ENCODE peak calls at places on chromosomes 16 and 17, in five cellular contexts. R, S, Z, F and Y are unnamed samples.

GRCh38 chr17:31250229-31250628 is 46.8 kb downstream of the OMG start:
- DNase-seq in R (no peak), F (no peak), Z (no peak), S (no peak), Y (no peak)

GRCh38 chr16:66427036-66427446 is at the start of gene BEAN1:
- DNase-seq in R (no peak), F (peak), S (peak), Z (peak), Y (peak)

GRCh38 chr16:51851111-51851510 is 695.8 kb downstream of the TOX3 start:
- DNase-seq in S (no peak), Z (no peak), R (no peak), F (no peak), Y (no peak)

GRCh38 chr16:19559242-19559910 is 3.9 kb downstream of the VPS35L start:
- DNase-seq in S (peak), Z (no peak), R (no peak), F (no peak), Y (no peak)

GRCh38 chr16:49924078-49924477 is 68.2 kb upstream of the ZNF423 start:
- DNase-seq in Z (no peak), R (no peak), S (peak), F (no peak), Y (no peak)

GRCh38 chr16:56136256-56136655 is 55.0 kb upstream of the GNAO1 start:
- DNase-seq in R (no peak), F (no peak), S (no peak), Z (no peak), Y (no peak)

GRCh38 chr16:14501331-14502255 is 128.5 kb downstream of the PARN start:
- DNase-seq in S (peak), R (peak), Z (peak), F (no peak), Y (no peak)

GRCh38 chr16:55498101-55498500 is 10.8 kb upstream of the LPCAT2 start:
- DNase-seq in F (no peak), Z (no peak), S (no peak), R (no peak), Y (no peak)

GRCh38 chr17:28394717-28395116 is 11.3 kb downstream of the SLC46A1 start:
- DNase-seq in F (no peak), R (no peak), Z (no peak), S (no peak), Y (no peak)

GRCh38 chr16:88530858-88531203 is 39.4 kb upstream of the ZC3H18 start:
- DNase-seq in F (no peak), S (no peak), Z (no peak), R (no peak), Y (no peak)

GRCh38 chr17:65674246-65675045 is 113.0 kb upstream of the AXIN2 start:
- DNase-seq in S (no peak), F (no peak), R (no peak), Z (no peak), Y (no peak)

GRCh38 chr17:33342025-33342424 is 48.9 kb upstream of the ASIC2 start:
- DNase-seq in R (no peak), S (no peak), F (no peak), Z (no peak), Y (no peak)

GRCh38 chr17:1123397-1124237 is 56.2 kb downstream of the ABR start:
- DNase-seq in F (no peak), Z (no peak), R (no peak), S (peak), Y (no peak)

GRCh38 chr17:70622382-70623260 is 453.3 kb downstream of the KCNJ2 start:
- DNase-seq in R (peak), Z (no peak), F (peak), S (peak), Y (peak)

GRCh38 chr17:19555746-19556145 is 22.1 kb downstream of the SLC47A1 start:
- DNase-seq in S (no peak), Z (no peak), F (no peak), R (no peak), Y (no peak)

GRCh38 chr16:89442588-89442987 is 47.8 kb downstream of the ANKRD11 start:
- DNase-seq in R (no peak), S (no peak), F (no peak), Z (no peak), Y (no peak)

GRCh38 chr16:72042157-72042660 is 12.1 kb upstream of the HP start:
- DNase-seq in Z (no peak), R (no peak), S (no peak), F (no peak), Y (no peak)

GRCh38 chr17:1762906-1763829 is 1.3 kb downstream of the SERPINF1 start:
- DNase-seq in S (peak), R (no peak), Z (no peak), F (no peak), Y (peak)

GRCh38 chr17:8064590-8065019 is 22.9 kb downstream of the ALOX12B start:
- DNase-seq in Z (no peak), S (no peak), R (no peak), F (no peak), Y (no peak)

GRCh38 chr16:58027341-58028167 is 2.0 kb downstream of the MMP15 start:
- DNase-seq in R (peak), S (peak), F (no peak), Z (no peak), Y (no peak)

GRCh38 chr16:24011237-24011636 is 175.5 kb downstream of the PRKCB start:
- DNase-seq in S (no peak), R (peak), F (no peak), Z (no peak), Y (no peak)

GRCh38 chr17:32936894-32937500 is 9.0 kb downstream of the TMEM98 start:
- DNase-seq in F (peak), R (peak), S (peak), Z (peak), Y (peak)

GRCh38 chr17:60679287-60679686 is 1.6 kb downstream of the BCAS3 start:
- DNase-seq in Z (no peak), S (no peak), F (no peak), R (no peak), Y (no peak)

GRCh38 chr17:60677308-60678117 is at the start of gene BCAS3:
- DNase-seq in S (peak), Z (peak), R (peak), F (peak), Y (peak)

GRCh38 chr17:60675997-60676396 is 1.7 kb upstream of the BCAS3 start:
- DNase-seq in R (no peak), F (no peak), S (no peak), Z (no peak), Y (no peak)

GRCh38 chr17:60676758-60677307 is 818 bp upstream of the BCAS3 start:
- DNase-seq in F (no peak), Z (no peak), R (no peak), S (peak), Y (no peak)

DNA sequence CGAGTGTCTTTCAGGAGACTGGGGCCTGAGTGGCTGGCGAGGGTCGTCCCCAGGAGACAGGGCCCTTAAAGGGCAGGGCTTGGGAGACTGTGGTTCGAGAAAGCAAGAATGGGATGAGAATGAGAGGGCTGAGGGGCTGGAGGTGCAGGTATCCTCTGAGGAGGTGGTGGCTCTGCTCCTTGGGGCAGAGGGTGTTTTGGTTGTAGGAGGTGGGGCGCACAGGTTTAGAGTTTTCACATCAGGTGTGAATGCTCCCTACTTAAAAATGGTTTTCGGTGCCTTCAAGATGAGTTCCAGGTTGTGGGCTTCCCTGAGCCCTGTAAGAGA is 430 bp downstream of the BCAS3 start:
- DNase-seq in R (no peak), F (no peak), Z (no peak), S (no peak), Y (no peak)
- TF ChIP-seq CTCF in R (no peak), F (no peak), Z (no peak), S (no peak), Y (no peak)

GRCh38 chr16:27945233-27945975 is 118.1 kb downstream of the GSG1L start:
- DNase-seq in Z (no peak), R (no peak), F (no peak), S (peak), Y (no peak)
- TF ChIP-seq CTCF in Z (no peak), R (no peak), F (no peak), S (no peak), Y (no peak)

GRCh38 chr17:6425407-6425806 is 9.5 kb downstream of the AIPL1 start:
- DNase-seq in F (no peak), Z (no peak), R (no peak), S (no peak), Y (no peak)

GRCh38 chr17:6426356-6427101 is 8.4 kb downstream of the AIPL1 start:
- DNase-seq in S (no peak), R (no peak), F (no peak), Z (no peak), Y (no peak)

GRCh38 chr17:6429266-6429665 is 5.7 kb downstream of the AIPL1 start:
- DNase-seq in S (no peak), R (no peak), Z (no peak), F (no peak), Y (no peak)

GRCh38 chr17:6428207-6428965 is 6.5 kb downstream of the AIPL1 start:
- DNase-seq in R (no peak), S (no peak), Z (no peak), F (no peak), Y (no peak)

DNA sequence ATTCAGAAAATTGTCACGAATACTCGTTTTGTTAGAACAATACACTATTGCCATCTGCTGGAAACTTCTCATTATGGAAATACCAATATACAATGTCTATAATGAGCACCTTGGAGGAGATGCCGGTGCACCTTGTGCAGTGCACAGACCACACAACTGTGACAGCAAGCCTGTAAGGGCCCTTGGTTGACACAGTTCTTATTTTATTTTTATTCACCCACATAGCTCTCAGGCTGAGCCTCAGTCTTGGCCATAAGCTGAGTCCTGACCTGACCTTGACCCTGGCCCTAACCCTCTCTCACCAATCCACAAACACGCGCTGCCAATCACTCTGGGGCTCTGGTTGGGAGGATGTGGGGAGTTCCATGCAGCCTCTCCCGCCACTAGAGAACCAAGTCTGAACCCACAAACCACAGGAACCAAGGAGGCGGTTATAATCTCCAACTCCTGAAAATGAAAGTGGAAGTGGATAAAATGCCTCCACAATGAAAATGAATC is 7.6 kb downstream of the AIPL1 start:
- DNase-seq in Z (no peak), R (no peak), F (no peak), S (no peak), Y (no peak)
- TF ChIP-seq CTCF in Z (no peak), R (no peak), F (no peak), S (no peak), Y (no peak)

GRCh38 chr17:36918260-36918691 is 19.0 kb upstream of the LHX1 start:
- DNase-seq in Z (no peak), S (peak), R (no peak), F (no peak), Y (no peak)
- TF ChIP-seq CTCF in Z (no peak), S (no peak), R (no peak), F (no peak), Y (no peak)

DNA sequence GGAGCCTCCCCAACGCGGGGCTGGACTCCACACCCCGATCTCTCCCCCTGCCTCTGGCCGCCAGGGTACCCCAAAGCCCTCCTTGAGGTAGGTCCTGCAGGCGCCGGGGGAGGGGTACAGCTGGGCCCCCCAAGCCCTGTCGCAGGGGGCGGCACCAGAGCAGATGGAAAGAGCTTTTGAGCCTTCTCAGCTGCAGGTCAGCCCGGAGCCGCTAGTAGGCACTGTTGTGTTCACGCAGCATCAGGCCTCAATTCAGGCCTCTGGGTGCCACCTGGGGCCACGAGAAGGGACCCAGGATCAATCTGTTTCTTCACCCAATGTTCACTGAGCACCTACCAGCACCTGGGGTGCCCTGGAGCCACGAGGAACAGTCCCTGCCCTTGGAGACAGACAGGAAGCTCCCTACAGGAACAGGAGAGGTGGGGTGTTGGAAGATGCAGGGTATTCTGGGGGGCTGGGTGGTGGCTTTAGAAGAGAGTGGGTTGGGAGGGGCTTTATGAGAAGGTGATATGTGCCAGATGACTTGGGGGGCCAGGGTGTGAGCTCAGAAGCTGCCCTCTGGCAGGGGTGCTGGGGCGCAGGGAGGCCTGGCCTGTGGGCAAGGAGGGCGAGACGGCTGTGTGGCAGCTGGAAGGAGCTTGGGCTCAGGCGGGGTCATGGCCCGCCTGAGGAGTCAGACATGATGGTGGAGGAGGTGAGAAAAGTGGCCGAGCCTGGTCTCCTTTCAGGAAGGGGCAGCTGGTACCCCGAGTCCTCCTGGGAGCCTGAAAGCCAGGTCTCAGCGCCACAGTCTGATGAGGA is 122.0 kb upstream of the GSE1 start:
- DNase-seq in R (peak), F (no peak), Z (no peak), S (peak), Y (no peak)
- TF ChIP-seq CTCF in R (peak), F (peak), Z (no peak), S (peak), Y (peak)

DNA sequence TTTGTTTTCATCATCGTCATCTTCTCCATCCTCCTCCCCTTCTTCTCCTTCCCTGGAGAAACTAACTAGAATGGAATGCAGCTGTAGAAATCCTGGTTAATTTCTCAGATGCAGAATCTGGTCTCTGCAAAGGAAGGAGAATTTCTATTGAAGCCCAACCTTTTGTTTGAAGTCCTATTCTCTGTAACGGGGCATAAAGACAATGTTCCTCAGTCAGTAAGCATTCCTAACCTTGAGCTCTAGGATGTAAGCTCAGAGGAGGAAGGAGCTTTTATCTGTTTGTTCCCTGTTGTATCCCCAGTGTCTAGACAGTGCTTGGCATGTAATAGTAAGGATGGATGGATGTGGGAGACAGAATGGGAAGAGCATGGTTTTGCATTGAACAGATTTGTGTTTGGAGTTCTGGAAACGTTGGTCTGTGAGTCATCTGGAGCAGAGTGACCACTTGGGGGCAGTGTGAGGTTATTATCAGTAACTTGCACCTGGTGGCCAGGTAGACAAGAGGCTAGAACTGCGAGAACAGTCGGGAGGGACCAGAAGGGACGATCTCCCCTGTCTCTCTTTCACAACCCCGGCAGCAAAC is 363.7 kb downstream of the SNX29 start:
- DNase-seq in S (peak), Z (no peak), R (peak), F (peak), Y (no peak)
- TF ChIP-seq CTCF in S (peak), Z (no peak), R (peak), F (peak), Y (peak)

GRCh38 chr17:76707985-76708807 is 2.6 kb downstream of the MXRA7 start:
- DNase-seq in Z (no peak), F (peak), S (peak), R (no peak), Y (no peak)
- TF ChIP-seq CTCF in Z (no peak), F (peak), S (peak), R (no peak), Y (no peak)

DNA sequence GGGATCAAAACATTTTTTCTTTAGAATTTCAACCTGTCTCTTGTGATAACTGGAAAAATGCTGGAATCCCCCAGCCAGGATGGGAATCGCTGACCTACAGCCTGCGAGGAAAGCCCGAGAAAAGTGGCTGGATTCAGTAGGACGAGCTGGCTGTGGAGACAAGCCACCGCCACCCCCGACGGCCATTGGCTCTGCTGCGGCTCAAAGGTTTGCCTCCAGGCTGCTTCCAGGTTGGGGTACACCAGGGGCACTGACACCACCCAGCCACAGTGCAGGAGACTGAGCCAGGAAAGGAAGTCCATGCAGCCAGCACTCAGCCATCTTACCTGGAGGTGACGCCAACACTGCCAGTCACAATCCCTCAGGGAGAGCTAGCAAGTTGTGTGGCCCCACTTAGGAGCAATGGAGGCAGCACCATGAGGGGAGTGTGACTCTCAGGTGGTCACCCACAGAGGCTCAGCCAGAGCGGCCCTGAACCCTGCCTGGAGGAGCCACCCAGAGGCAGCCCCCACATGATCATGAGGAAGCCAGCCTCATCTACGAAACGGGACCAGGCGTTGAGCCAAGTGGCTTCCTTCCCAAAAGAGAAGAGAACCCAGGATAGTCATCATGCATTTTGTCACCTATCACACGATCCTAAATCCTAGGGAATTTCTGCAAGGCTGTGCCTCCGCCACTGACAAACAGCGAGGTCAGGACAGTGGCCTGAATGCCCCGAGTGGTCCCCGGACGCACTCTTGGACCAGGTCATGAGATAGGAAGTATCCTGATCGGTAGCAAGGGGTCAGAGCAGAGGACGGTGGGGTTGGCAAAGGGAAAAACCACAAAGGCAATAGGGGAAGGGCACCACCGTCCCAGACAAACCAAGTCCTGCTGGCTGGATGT is 84.8 kb downstream of the RBFOX3 start:
- DNase-seq in R (no peak), S (no peak), F (no peak), Z (no peak), Y (no peak)
- TF ChIP-seq CTCF in R (no peak), S (no peak), F (no peak), Z (no peak), Y (no peak)

GRCh38 chr16:58491-59439 is 5.1 kb downstream of the SNRNP25 start:
- DNase-seq in R (no peak), F (no peak), S (no peak), Z (no peak), Y (no peak)
- TF ChIP-seq CTCF in R (no peak), F (no peak), S (no peak), Z (no peak), Y (no peak)

GRCh38 chr16:48537275-48537674 is 72.7 kb downstream of the N4BP1 start:
- DNase-seq in Z (no peak), S (no peak), F (no peak), R (no peak), Y (no peak)

GRCh38 chr16:48537909-48538745 is 71.9 kb downstream of the N4BP1 start:
- DNase-seq in F (no peak), Z (no peak), R (peak), S (no peak), Y (peak)

GRCh38 chr16:48539485-48540221 is 70.3 kb downstream of the N4BP1 start:
- DNase-seq in R (no peak), F (no peak), Z (no peak), S (no peak), Y (peak)

GRCh38 chr16:48540222-48540900 is 69.6 kb downstream of the N4BP1 start:
- DNase-seq in S (no peak), Z (no peak), R (no peak), F (no peak), Y (no peak)

GRCh38 chr16:48538746-48539484 is 71.1 kb downstream of the N4BP1 start:
- DNase-seq in S (peak), Z (no peak), R (no peak), F (no peak), Y (peak)
- TF ChIP-seq CTCF in S (peak), Z (no peak), R (peak), F (peak), Y (no peak)